ENCODE peak calls at places on chromosomes 12 and 14, in nine cellular contexts. J is left ventricle myocardium inferior; R is adrenal gland; P is body of pancreas; D is iPS DF 6.9; L is effector memory CD4-positive, alpha-beta T cell; A is esophagus muscularis mucosa; T is transverse colon; S is tibial nerve. U is an unnamed sample.
A peak's percentile ranks its signal among the peaks of the same experiment; 100 is the strongest.

GRCh38 chr12:71558445-71558844 is 105.2 kb downstream of the ZFC3H1 start:
- DNase-seq in P (no peak), R (no peak), L (no peak), D (no peak), T (no peak), S (no peak), A (no peak), J (no peak), U (no peak)

GRCh38 chr12:26783133-26783531 is 49.9 kb downstream of the ITPR2 start:
- DNase-seq in T (no peak), L (no peak), P (no peak), R (no peak), A (no peak), S (no peak), D (no peak), J (no peak), U (no peak)

GRCh38 chr14:67393689-67394088 is 18.3 kb downstream of the PLEK2 start:
- DNase-seq in S (no peak), D (no peak), P (no peak), J (no peak), L (no peak), T (no peak), R (no peak), A (peak; percentile 72), U (no peak)

GRCh38 chr12:124109760-124110159 is 136.7 kb downstream of the ZNF664 start:
- DNase-seq in J (no peak), S (no peak), L (no peak), P (no peak), A (no peak), R (no peak), T (no peak), D (peak; percentile 52), U (peak; percentile 41)

GRCh38 chr12:74489543-74489942 is 48.1 kb upstream of the ATXN7L3B start:
- DNase-seq in A (no peak), S (no peak), J (no peak), P (no peak), R (no peak), L (no peak), D (no peak), T (no peak), U (no peak)

GRCh38 chr12:98799411-98799810 is 154.3 kb downstream of the APAF1 start:
- DNase-seq in A (no peak), J (no peak), R (no peak), P (no peak), L (no peak), D (no peak), T (no peak), S (no peak), U (no peak)

GRCh38 chr12:116599285-116600122 is 40.3 kb downstream of the MAP1LC3B2 start:
- DNase-seq in D (peak; percentile 47), S (peak; percentile 86), J (peak; percentile 86), A (peak; percentile 96), L (peak; percentile 23), R (peak; percentile 86), P (peak; percentile 82), T (peak; percentile 83), U (peak; percentile 87)

GRCh38 chr12:40158592-40159111 is 52.8 kb upstream of the SLC2A13 start:
- DNase-seq in J (no peak), S (peak; percentile 36), P (peak; percentile 55), R (peak; percentile 23), A (no peak), D (no peak), L (no peak), T (peak; percentile 12), U (peak; percentile 2)

GRCh38 chr14:99576304-99576703 is 27.7 kb downstream of the CCDC85C start:
- DNase-seq in L (no peak), P (no peak), R (no peak), D (no peak), S (no peak), A (no peak), J (no peak), T (no peak), U (peak; percentile 36)

GRCh38 chr14:99758121-99758871 is 34.9 kb upstream of the EML1 start:
- DNase-seq in T (no peak), L (no peak), R (peak; percentile 75), J (no peak), A (no peak), S (no peak), D (peak; percentile 39), P (no peak), U (peak; percentile 69)

GRCh38 chr12:8664228-8664963 is 1.8 kb upstream of the MFAP5 start:
- DNase-seq in R (no peak), D (no peak), T (peak; percentile 11), P (peak; percentile 34), J (peak; percentile 84), A (peak; percentile 93), S (peak; percentile 67), L (no peak), U (no peak)
- H3K4me1 ChIP-seq in R (no peaks in the 10 kb centered on the region), D (no peaks in the 10 kb centered on the region), T (no peaks in the 10 kb centered on the region), P (no peaks in the 10 kb centered on the region), J (peaks cover 11% of the 10 kb centered on the region), A (no peaks in the 10 kb centered on the region), S (peaks cover 6% of the 10 kb centered on the region), L (no peaks in the 10 kb centered on the region), U (no peaks in the 10 kb centered on the region)

GRCh38 chr14:47150267-47150666 is 498.7 kb upstream of the RPL10L start:
- DNase-seq in A (no peak), J (no peak), R (no peak), P (no peak), S (no peak), T (no peak), D (no peak), L (no peak), U (no peak)
- H3K4me1 ChIP-seq in A (no peaks in the 10 kb centered on the region), J (no peaks in the 10 kb centered on the region), R (peaks cover 4% of the 10 kb centered on the region), P (no peaks in the 10 kb centered on the region), S (no peaks in the 10 kb centered on the region), T (no peaks in the 10 kb centered on the region), D (no peaks in the 10 kb centered on the region), L (no peaks in the 10 kb centered on the region), U (no peaks in the 10 kb centered on the region)

GRCh38 chr14:105014032-105014431 is 6.9 kb downstream of the CDCA4 start:
- DNase-seq in S (no peak), P (no peak), T (no peak), D (no peak), R (no peak), L (no peak), A (no peak), J (no peak), U (no peak)

GRCh38 chr14:105013150-105013787 is 7.6 kb downstream of the CDCA4 start:
- DNase-seq in P (no peak), S (no peak), T (no peak), L (no peak), A (no peak), R (no peak), J (peak; percentile 41), D (no peak), U (no peak)

GRCh38 chr14:105015905-105016304 is 5.0 kb downstream of the CDCA4 start:
- DNase-seq in R (no peak), P (no peak), D (no peak), A (no peak), S (no peak), T (no peak), L (no peak), J (no peak), U (no peak)

GRCh38 chr14:105014631-105015030 is 6.3 kb downstream of the CDCA4 start:
- DNase-seq in A (no peak), L (no peak), R (no peak), D (no peak), T (no peak), P (no peak), S (no peak), J (no peak), U (no peak)

GRCh38 chr14:105015242-105015641 is 5.6 kb downstream of the CDCA4 start:
- DNase-seq in T (no peak), P (no peak), L (no peak), D (no peak), S (no peak), A (no peak), R (no peak), J (no peak), U (no peak)
- H3K4me1 ChIP-seq in T (peaks cover 45% of the 10 kb centered on the region), P (peaks cover 20% of the 10 kb centered on the region), L (peaks cover 18% of the 10 kb centered on the region), D (no peaks in the 10 kb centered on the region), S (peaks cover 11% of the 10 kb centered on the region), A (peaks cover 18% of the 10 kb centered on the region), R (peaks cover 17% of the 10 kb centered on the region), J (peaks cover 28% of the 10 kb centered on the region), U (peaks cover 61% of the 10 kb centered on the region)

DNA sequence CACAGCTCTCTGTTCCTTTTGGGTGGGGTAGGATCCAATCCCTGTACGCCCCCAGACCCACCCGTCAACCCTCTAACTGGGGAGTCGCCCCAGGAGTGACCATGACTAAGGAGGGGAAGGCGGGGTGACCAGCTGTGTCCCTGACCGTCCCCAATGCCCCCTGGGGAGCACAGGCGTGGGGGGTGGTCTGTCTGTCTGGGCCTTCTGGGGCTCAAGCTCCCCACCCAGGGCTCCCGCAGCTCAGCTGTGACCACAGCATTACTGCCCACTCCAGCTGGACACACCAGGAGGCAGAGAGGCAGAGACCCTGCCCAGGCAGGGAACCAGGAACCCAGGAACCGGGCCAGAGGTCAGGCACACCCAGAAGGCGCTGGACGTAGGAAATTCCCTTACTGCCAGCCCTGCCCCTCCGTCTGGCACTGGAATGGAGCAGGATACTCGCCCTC is 871 bp downstream of the INF2 start:
- DNase-seq in R (no peak), L (no peak), A (no peak), S (no peak), D (no peak), P (no peak), T (peak; percentile 76), J (no peak), U (no peak)
- H3K4me1 ChIP-seq in R (peaks cover 70% of the 10 kb centered on the region), L (peaks cover 76% of the 10 kb centered on the region), A (peaks cover 68% of the 10 kb centered on the region), S (peaks cover 70% of the 10 kb centered on the region), D (peaks cover 16% of the 10 kb centered on the region), P (peaks cover 43% of the 10 kb centered on the region), T (peaks cover 77% of the 10 kb centered on the region), J (peaks cover 86% of the 10 kb centered on the region), U (peaks cover 6% of the 10 kb centered on the region)

U was measured in cardiac muscle cell.